ENCODE peak calls at places on chromosomes 2 and 18, in six cellular contexts. One of them, this sample, is unnamed.

GRCh38 chr2:240959214-240959940 is 39.0 kb upstream of the SNED1 start:
- DNase-seq in hepatocyte: no peak
- DNase-seq in glutamatergic neuron: no peak
- DNase-seq in HFFc6: no peak
- DNase-seq in Caki2: no peak
- DNase-seq in Kasumi-1: no peak
- DNase-seq in this sample: no peak

GRCh38 chr2:27902143-27902542 is 11.6 kb downstream of the BABAM2 start:
- DNase-seq in hepatocyte: no peak
- DNase-seq in Kasumi-1: no peak
- DNase-seq in glutamatergic neuron: no peak
- DNase-seq in HFFc6: no peak
- DNase-seq in Caki2: no peak
- DNase-seq in this sample: no peak

GRCh38 chr2:38581193-38582147 is 21.3 kb downstream of the HNRNPLL start:
- DNase-seq in hepatocyte: peak; percentile 86
- DNase-seq in HFFc6: peak; percentile 76
- DNase-seq in glutamatergic neuron: no peak
- DNase-seq in Caki2: peak; percentile 65
- DNase-seq in Kasumi-1: peak; percentile 90
- DNase-seq in this sample: peak; percentile 30

GRCh38 chr2:71243548-71244301 is 16.8 kb upstream of the PAIP2B start:
- DNase-seq in Caki2: no peak
- DNase-seq in Kasumi-1: no peak
- DNase-seq in hepatocyte: no peak
- DNase-seq in glutamatergic neuron: no peak
- DNase-seq in HFFc6: no peak
- DNase-seq in this sample: no peak

GRCh38 chr2:240918258-240919091 is 12.3 kb downstream of the CROCC2 start:
- DNase-seq in hepatocyte: no peak
- DNase-seq in Caki2: no peak
- DNase-seq in Kasumi-1: no peak
- DNase-seq in HFFc6: no peak
- DNase-seq in glutamatergic neuron: peak; percentile 15
- DNase-seq in this sample: no peak

GRCh38 chr2:170917219-170917851 is 11.7 kb upstream of the GORASP2 start:
- DNase-seq in hepatocyte: peak; percentile 74
- DNase-seq in HFFc6: no peak
- DNase-seq in Kasumi-1: no peak
- DNase-seq in Caki2: no peak
- DNase-seq in glutamatergic neuron: no peak
- DNase-seq in this sample: no peak

GRCh38 chr2:49123600-49123999 is 30.7 kb downstream of the FSHR start:
- DNase-seq in glutamatergic neuron: no peak
- DNase-seq in HFFc6: no peak
- DNase-seq in Caki2: no peak
- DNase-seq in Kasumi-1: no peak
- DNase-seq in hepatocyte: no peak
- DNase-seq in this sample: no peak

GRCh38 chr18:21194871-21195771 is 46.9 kb upstream of the GREB1L start:
- DNase-seq in hepatocyte: peak; percentile 42
- DNase-seq in Kasumi-1: peak; percentile 86
- DNase-seq in glutamatergic neuron: no peak
- DNase-seq in Caki2: peak; percentile 32
- DNase-seq in HFFc6: peak; percentile 28
- DNase-seq in this sample: no peak

GRCh38 chr2:224101820-224102630 is 62.9 kb upstream of the SERPINE2 start:
- DNase-seq in Caki2: no peak
- DNase-seq in glutamatergic neuron: no peak
- DNase-seq in hepatocyte: peak; percentile 11
- DNase-seq in HFFc6: peak; percentile 96
- DNase-seq in Kasumi-1: no peak
- DNase-seq in this sample: no peak

GRCh38 chr2:25960920-25961319 is 21.4 kb downstream of the KIF3C start:
- DNase-seq in Kasumi-1: peak; percentile 99
- DNase-seq in Caki2: no peak
- DNase-seq in glutamatergic neuron: no peak
- DNase-seq in hepatocyte: no peak
- DNase-seq in HFFc6: peak; percentile 29
- DNase-seq in this sample: no peak

GRCh38 chr2:227379095-227379494 is at the start of gene TM4SF20:
- DNase-seq in Kasumi-1: no peak
- DNase-seq in Caki2: no peak
- DNase-seq in glutamatergic neuron: no peak
- DNase-seq in hepatocyte: no peak
- DNase-seq in HFFc6: no peak
- DNase-seq in this sample: no peak

GRCh38 chr18:44781890-44782289 is 101.2 kb downstream of the SETBP1 start:
- DNase-seq in HFFc6: no peak
- DNase-seq in hepatocyte: peak; percentile 28
- DNase-seq in Kasumi-1: no peak
- DNase-seq in glutamatergic neuron: no peak
- DNase-seq in Caki2: no peak
- DNase-seq in this sample: no peak

GRCh38 chr18:37270046-37270665 is 295.4 kb downstream of the CELF4 start:
- DNase-seq in Caki2: peak; percentile 38
- DNase-seq in Kasumi-1: peak; percentile 54
- DNase-seq in HFFc6: peak; percentile 20
- DNase-seq in glutamatergic neuron: no peak
- DNase-seq in hepatocyte: peak; percentile 84
- DNase-seq in this sample: peak; percentile 59

GRCh38 chr2:46763861-46764260 is 151.7 kb downstream of the MCFD2 start:
- DNase-seq in hepatocyte: no peak
- DNase-seq in glutamatergic neuron: no peak
- DNase-seq in Kasumi-1: no peak
- DNase-seq in Caki2: no peak
- DNase-seq in HFFc6: no peak
- DNase-seq in this sample: no peak

GRCh38 chr18:21230436-21230835 is 11.6 kb upstream of the GREB1L start:
- DNase-seq in HFFc6: no peak
- DNase-seq in Kasumi-1: no peak
- DNase-seq in glutamatergic neuron: no peak
- DNase-seq in hepatocyte: no peak
- DNase-seq in Caki2: no peak
- DNase-seq in this sample: no peak

GRCh38 chr18:69948919-69949537 is 1.4 kb upstream of the CD226 start:
- DNase-seq in HFFc6: no peak
- DNase-seq in hepatocyte: no peak
- DNase-seq in Caki2: no peak
- DNase-seq in Kasumi-1: no peak
- DNase-seq in glutamatergic neuron: no peak
- DNase-seq in this sample: no peak

GRCh38 chr2:58649746-58650145 is 408.6 kb upstream of the FANCL start:
- DNase-seq in HFFc6: no peak
- DNase-seq in glutamatergic neuron: no peak
- DNase-seq in hepatocyte: no peak
- DNase-seq in Caki2: no peak
- DNase-seq in Kasumi-1: no peak
- DNase-seq in this sample: no peak

GRCh38 chr2:60091311-60091710 is 462.1 kb downstream of the BCL11A start:
- DNase-seq in Caki2: no peak
- DNase-seq in HFFc6: no peak
- DNase-seq in glutamatergic neuron: no peak
- DNase-seq in Kasumi-1: no peak
- DNase-seq in hepatocyte: peak; percentile 24
- DNase-seq in this sample: no peak

GRCh38 chr2:153145470-153145869 is 333.1 kb downstream of the RPRM start:
- DNase-seq in hepatocyte: no peak
- DNase-seq in glutamatergic neuron: peak; percentile 38
- DNase-seq in HFFc6: no peak
- DNase-seq in Kasumi-1: no peak
- DNase-seq in Caki2: no peak
- DNase-seq in this sample: no peak

GRCh38 chr18:46915800-46916550 is 1.3 kb downstream of the PIAS2 start:
- DNase-seq in Caki2: no peak
- DNase-seq in glutamatergic neuron: no peak
- DNase-seq in Kasumi-1: no peak
- DNase-seq in HFFc6: no peak
- DNase-seq in hepatocyte: no peak
- DNase-seq in this sample: no peak

GRCh38 chr18:6607348-6607747 is 122.2 kb upstream of the ARHGAP28 start:
- DNase-seq in Caki2: no peak
- DNase-seq in HFFc6: no peak
- DNase-seq in glutamatergic neuron: no peak
- DNase-seq in Kasumi-1: no peak
- DNase-seq in hepatocyte: no peak
- DNase-seq in this sample: no peak

GRCh38 chr2:16166327-16166981 is 226.1 kb downstream of the MYCN start:
- DNase-seq in hepatocyte: no peak
- DNase-seq in HFFc6: no peak
- DNase-seq in Caki2: no peak
- DNase-seq in glutamatergic neuron: no peak
- DNase-seq in Kasumi-1: no peak
- DNase-seq in this sample: no peak

GRCh38 chr18:58882681-58883080 is 18.0 kb downstream of the ZNF532 start:
- DNase-seq in Kasumi-1: no peak
- DNase-seq in HFFc6: no peak
- DNase-seq in hepatocyte: no peak
- DNase-seq in glutamatergic neuron: no peak
- DNase-seq in Caki2: no peak
- DNase-seq in this sample: no peak

GRCh38 chr18:3983351-3983969 is 471.6 kb downstream of the DLGAP1 start:
- DNase-seq in HFFc6: peak; percentile 92
- DNase-seq in Kasumi-1: no peak
- DNase-seq in Caki2: peak; percentile 59
- DNase-seq in hepatocyte: no peak
- DNase-seq in glutamatergic neuron: no peak
- DNase-seq in this sample: no peak

GRCh38 chr2:24359701-24360049 is 661 bp downstream of the ITSN2 start:
- DNase-seq in Kasumi-1: no peak
- DNase-seq in Caki2: no peak
- DNase-seq in hepatocyte: peak; percentile 71
- DNase-seq in glutamatergic neuron: no peak
- DNase-seq in HFFc6: no peak
- DNase-seq in this sample: peak; percentile 40

GRCh38 chr2:84694088-84694622 is 177.9 kb downstream of the DNAH6 start:
- DNase-seq in Caki2: no peak
- DNase-seq in hepatocyte: peak; percentile 9
- DNase-seq in HFFc6: no peak
- DNase-seq in glutamatergic neuron: no peak
- DNase-seq in Kasumi-1: no peak
- DNase-seq in this sample: no peak